ENCODE peak calls at places on chromosomes 5 and 9, in eight cellular contexts. One of them, this sample, is unnamed.

GRCh38 chr9:95757026-95757425 is 118.5 kb upstream of the ERCC6L2 start:
- DNase-seq in putamen: no peak
- DNase-seq in cardiac septum: no peak
- DNase-seq in islet precursor cell: no peak
- DNase-seq in stimulated activated naive CD8-positive, alpha-beta T cell treated with anti-CD3 and anti-CD28 coated beads, Interleukin-15, amount 100 ng/mL, for 72 hours: no peak
- DNase-seq in left lung: no peak
- DNase-seq in RWPE1: peak; percentile 68
- DNase-seq in activated T-cell treated with anti-CD3 and anti-CD28 coated beads, Interleukin-2, amount 50 U/mL, for 4 hours: no peak
- DNase-seq in this sample: no peak

GRCh38 chr9:131728961-131729360 is 10.9 kb downstream of the RAPGEF1 start:
- DNase-seq in putamen: no peak
- DNase-seq in cardiac septum: no peak
- DNase-seq in islet precursor cell: no peak
- DNase-seq in stimulated activated naive CD8-positive, alpha-beta T cell treated with anti-CD3 and anti-CD28 coated beads, Interleukin-15, amount 100 ng/mL, for 72 hours: peak; percentile 74
- DNase-seq in left lung: no peak
- DNase-seq in RWPE1: no peak
- DNase-seq in activated T-cell treated with anti-CD3 and anti-CD28 coated beads, Interleukin-2, amount 50 U/mL, for 4 hours: peak; percentile 65
- DNase-seq in this sample: peak; percentile 85

GRCh38 chr5:69368458-69369368 is 607 bp downstream of the AK6 start:
- DNase-seq in putamen: no peak
- DNase-seq in cardiac septum: no peak
- DNase-seq in islet precursor cell: no peak
- DNase-seq in stimulated activated naive CD8-positive, alpha-beta T cell treated with anti-CD3 and anti-CD28 coated beads, Interleukin-15, amount 100 ng/mL, for 72 hours: peak; percentile 31
- DNase-seq in left lung: no peak
- DNase-seq in RWPE1: peak; percentile 78
- DNase-seq in activated T-cell treated with anti-CD3 and anti-CD28 coated beads, Interleukin-2, amount 50 U/mL, for 4 hours: peak; percentile 26
- DNase-seq in this sample: peak; percentile 49

GRCh38 chr5:151724360-151724759 is 34.1 kb downstream of the ATOX1 start:
- DNase-seq in putamen: peak; percentile 57
- DNase-seq in cardiac septum: no peak
- DNase-seq in islet precursor cell: peak; percentile 28
- DNase-seq in stimulated activated naive CD8-positive, alpha-beta T cell treated with anti-CD3 and anti-CD28 coated beads, Interleukin-15, amount 100 ng/mL, for 72 hours: no peak
- DNase-seq in left lung: no peak
- DNase-seq in RWPE1: no peak
- DNase-seq in activated T-cell treated with anti-CD3 and anti-CD28 coated beads, Interleukin-2, amount 50 U/mL, for 4 hours: no peak
- DNase-seq in this sample: no peak

GRCh38 chr5:34535433-34535832 is 120.7 kb upstream of the RAI14 start:
- DNase-seq in putamen: no peak
- DNase-seq in cardiac septum: no peak
- DNase-seq in islet precursor cell: no peak
- DNase-seq in stimulated activated naive CD8-positive, alpha-beta T cell treated with anti-CD3 and anti-CD28 coated beads, Interleukin-15, amount 100 ng/mL, for 72 hours: no peak
- DNase-seq in left lung: no peak
- DNase-seq in RWPE1: no peak
- DNase-seq in activated T-cell treated with anti-CD3 and anti-CD28 coated beads, Interleukin-2, amount 50 U/mL, for 4 hours: no peak
- DNase-seq in this sample: no peak

GRCh38 chr5:378301-378891 is 56.9 kb downstream of the AHRR start:
- DNase-seq in putamen: no peak
- DNase-seq in cardiac septum: no peak
- DNase-seq in islet precursor cell: peak; percentile 47
- DNase-seq in stimulated activated naive CD8-positive, alpha-beta T cell treated with anti-CD3 and anti-CD28 coated beads, Interleukin-15, amount 100 ng/mL, for 72 hours: peak; percentile 65
- DNase-seq in left lung: peak; percentile 17
- DNase-seq in RWPE1: no peak
- DNase-seq in activated T-cell treated with anti-CD3 and anti-CD28 coated beads, Interleukin-2, amount 50 U/mL, for 4 hours: no peak
- DNase-seq in this sample: no peak

GRCh38 chr5:167916261-167916660 is 375.2 kb upstream of the WWC1 start:
- DNase-seq in putamen: no peak
- DNase-seq in cardiac septum: no peak
- DNase-seq in islet precursor cell: peak; percentile 79
- DNase-seq in stimulated activated naive CD8-positive, alpha-beta T cell treated with anti-CD3 and anti-CD28 coated beads, Interleukin-15, amount 100 ng/mL, for 72 hours: no peak
- DNase-seq in left lung: no peak
- DNase-seq in RWPE1: no peak
- DNase-seq in activated T-cell treated with anti-CD3 and anti-CD28 coated beads, Interleukin-2, amount 50 U/mL, for 4 hours: no peak
- DNase-seq in this sample: no peak

GRCh38 chr5:75681125-75681830 is 36.0 kb downstream of the POC5 start:
- DNase-seq in putamen: peak; percentile 39
- DNase-seq in cardiac septum: no peak
- DNase-seq in islet precursor cell: no peak
- DNase-seq in stimulated activated naive CD8-positive, alpha-beta T cell treated with anti-CD3 and anti-CD28 coated beads, Interleukin-15, amount 100 ng/mL, for 72 hours: no peak
- DNase-seq in left lung: no peak
- DNase-seq in RWPE1: peak; percentile 34
- DNase-seq in activated T-cell treated with anti-CD3 and anti-CD28 coated beads, Interleukin-2, amount 50 U/mL, for 4 hours: no peak
- DNase-seq in this sample: peak; percentile 56

GRCh38 chr5:72842816-72843215 is 26.4 kb downstream of the TNPO1 start:
- DNase-seq in putamen: no peak
- DNase-seq in cardiac septum: no peak
- DNase-seq in islet precursor cell: no peak
- DNase-seq in stimulated activated naive CD8-positive, alpha-beta T cell treated with anti-CD3 and anti-CD28 coated beads, Interleukin-15, amount 100 ng/mL, for 72 hours: no peak
- DNase-seq in left lung: no peak
- DNase-seq in RWPE1: no peak
- DNase-seq in activated T-cell treated with anti-CD3 and anti-CD28 coated beads, Interleukin-2, amount 50 U/mL, for 4 hours: no peak
- DNase-seq in this sample: no peak

GRCh38 chr9:14349818-14350333 is 35.9 kb upstream of the NFIB start:
- DNase-seq in putamen: peak; percentile 53
- DNase-seq in cardiac septum: no peak
- DNase-seq in islet precursor cell: no peak
- DNase-seq in stimulated activated naive CD8-positive, alpha-beta T cell treated with anti-CD3 and anti-CD28 coated beads, Interleukin-15, amount 100 ng/mL, for 72 hours: no peak
- DNase-seq in left lung: no peak
- DNase-seq in RWPE1: no peak
- DNase-seq in activated T-cell treated with anti-CD3 and anti-CD28 coated beads, Interleukin-2, amount 50 U/mL, for 4 hours: no peak
- DNase-seq in this sample: no peak

GRCh38 chr9:110769667-110770066 is 101.1 kb downstream of the MUSK start:
- DNase-seq in putamen: no peak
- DNase-seq in cardiac septum: no peak
- DNase-seq in islet precursor cell: no peak
- DNase-seq in stimulated activated naive CD8-positive, alpha-beta T cell treated with anti-CD3 and anti-CD28 coated beads, Interleukin-15, amount 100 ng/mL, for 72 hours: no peak
- DNase-seq in left lung: no peak
- DNase-seq in RWPE1: no peak
- DNase-seq in activated T-cell treated with anti-CD3 and anti-CD28 coated beads, Interleukin-2, amount 50 U/mL, for 4 hours: no peak
- DNase-seq in this sample: peak; percentile 20

GRCh38 chr9:27572918-27573698 is at the start of gene C9orf72:
- DNase-seq in putamen: peak; percentile 81
- DNase-seq in cardiac septum: peak; percentile 94
- DNase-seq in islet precursor cell: no peak
- DNase-seq in stimulated activated naive CD8-positive, alpha-beta T cell treated with anti-CD3 and anti-CD28 coated beads, Interleukin-15, amount 100 ng/mL, for 72 hours: peak; percentile 86
- DNase-seq in left lung: peak; percentile 95
- DNase-seq in RWPE1: peak; percentile 89
- DNase-seq in activated T-cell treated with anti-CD3 and anti-CD28 coated beads, Interleukin-2, amount 50 U/mL, for 4 hours: peak; percentile 88
- DNase-seq in this sample: peak; percentile 67

GRCh38 chr5:170552486-170553122 is 48.8 kb downstream of the KCNIP1 start:
- DNase-seq in putamen: peak; percentile 73
- DNase-seq in cardiac septum: peak; percentile 82
- DNase-seq in islet precursor cell: peak; percentile 79
- DNase-seq in stimulated activated naive CD8-positive, alpha-beta T cell treated with anti-CD3 and anti-CD28 coated beads, Interleukin-15, amount 100 ng/mL, for 72 hours: no peak
- DNase-seq in left lung: no peak
- DNase-seq in RWPE1: no peak
- DNase-seq in activated T-cell treated with anti-CD3 and anti-CD28 coated beads, Interleukin-2, amount 50 U/mL, for 4 hours: no peak
- DNase-seq in this sample: no peak

GRCh38 chr5:170639221-170639925 is 135.6 kb downstream of the KCNIP1 start:
- DNase-seq in putamen: no peak
- DNase-seq in cardiac septum: peak; percentile 63
- DNase-seq in islet precursor cell: no peak
- DNase-seq in stimulated activated naive CD8-positive, alpha-beta T cell treated with anti-CD3 and anti-CD28 coated beads, Interleukin-15, amount 100 ng/mL, for 72 hours: no peak
- DNase-seq in left lung: no peak
- DNase-seq in RWPE1: no peak
- DNase-seq in activated T-cell treated with anti-CD3 and anti-CD28 coated beads, Interleukin-2, amount 50 U/mL, for 4 hours: no peak
- DNase-seq in this sample: no peak

GRCh38 chr5:34652916-34653315 is 3.2 kb upstream of the RAI14 start:
- DNase-seq in putamen: no peak
- DNase-seq in cardiac septum: no peak
- DNase-seq in islet precursor cell: no peak
- DNase-seq in stimulated activated naive CD8-positive, alpha-beta T cell treated with anti-CD3 and anti-CD28 coated beads, Interleukin-15, amount 100 ng/mL, for 72 hours: no peak
- DNase-seq in left lung: no peak
- DNase-seq in RWPE1: no peak
- DNase-seq in activated T-cell treated with anti-CD3 and anti-CD28 coated beads, Interleukin-2, amount 50 U/mL, for 4 hours: no peak
- DNase-seq in this sample: no peak

GRCh38 chr5:45408067-45408466 is 288.1 kb downstream of the HCN1 start:
- DNase-seq in putamen: no peak
- DNase-seq in cardiac septum: no peak
- DNase-seq in islet precursor cell: no peak
- DNase-seq in stimulated activated naive CD8-positive, alpha-beta T cell treated with anti-CD3 and anti-CD28 coated beads, Interleukin-15, amount 100 ng/mL, for 72 hours: no peak
- DNase-seq in left lung: no peak
- DNase-seq in RWPE1: no peak
- DNase-seq in activated T-cell treated with anti-CD3 and anti-CD28 coated beads, Interleukin-2, amount 50 U/mL, for 4 hours: no peak
- DNase-seq in this sample: no peak

GRCh38 chr5:107808671-107809137 is 138.0 kb upstream of the EFNA5 start:
- DNase-seq in putamen: no peak
- DNase-seq in cardiac septum: no peak
- DNase-seq in islet precursor cell: peak; percentile 98
- DNase-seq in stimulated activated naive CD8-positive, alpha-beta T cell treated with anti-CD3 and anti-CD28 coated beads, Interleukin-15, amount 100 ng/mL, for 72 hours: no peak
- DNase-seq in left lung: peak; percentile 51
- DNase-seq in RWPE1: no peak
- DNase-seq in activated T-cell treated with anti-CD3 and anti-CD28 coated beads, Interleukin-2, amount 50 U/mL, for 4 hours: no peak
- DNase-seq in this sample: peak; percentile 96

GRCh38 chr9:31823365-31823764 is 561.1 kb upstream of the ACO1 start:
- DNase-seq in putamen: no peak
- DNase-seq in cardiac septum: no peak
- DNase-seq in islet precursor cell: no peak
- DNase-seq in stimulated activated naive CD8-positive, alpha-beta T cell treated with anti-CD3 and anti-CD28 coated beads, Interleukin-15, amount 100 ng/mL, for 72 hours: no peak
- DNase-seq in left lung: no peak
- DNase-seq in RWPE1: no peak
- DNase-seq in activated T-cell treated with anti-CD3 and anti-CD28 coated beads, Interleukin-2, amount 50 U/mL, for 4 hours: no peak
- DNase-seq in this sample: no peak

GRCh38 chr5:143921525-143922311 is 109.8 kb downstream of the HMHB1 start:
- DNase-seq in putamen: peak; percentile 25
- DNase-seq in cardiac septum: no peak
- DNase-seq in islet precursor cell: no peak
- DNase-seq in stimulated activated naive CD8-positive, alpha-beta T cell treated with anti-CD3 and anti-CD28 coated beads, Interleukin-15, amount 100 ng/mL, for 72 hours: no peak
- DNase-seq in left lung: no peak
- DNase-seq in RWPE1: peak; percentile 91
- DNase-seq in activated T-cell treated with anti-CD3 and anti-CD28 coated beads, Interleukin-2, amount 50 U/mL, for 4 hours: no peak
- DNase-seq in this sample: no peak

GRCh38 chr5:132294728-132295504 is 722 bp downstream of the SLC22A4 start:
- DNase-seq in putamen: no peak
- DNase-seq in cardiac septum: peak; percentile 95
- DNase-seq in islet precursor cell: peak; percentile 93
- DNase-seq in stimulated activated naive CD8-positive, alpha-beta T cell treated with anti-CD3 and anti-CD28 coated beads, Interleukin-15, amount 100 ng/mL, for 72 hours: peak; percentile 39
- DNase-seq in left lung: peak; percentile 93
- DNase-seq in RWPE1: peak; percentile 93
- DNase-seq in activated T-cell treated with anti-CD3 and anti-CD28 coated beads, Interleukin-2, amount 50 U/mL, for 4 hours: peak; percentile 78
- DNase-seq in this sample: peak; percentile 29

GRCh38 chr5:55226027-55226933 is 835 bp downstream of the MCIDAS start:
- DNase-seq in putamen: no peak
- DNase-seq in cardiac septum: no peak
- DNase-seq in islet precursor cell: peak; percentile 90
- DNase-seq in stimulated activated naive CD8-positive, alpha-beta T cell treated with anti-CD3 and anti-CD28 coated beads, Interleukin-15, amount 100 ng/mL, for 72 hours: peak; percentile 84
- DNase-seq in left lung: no peak
- DNase-seq in RWPE1: peak; percentile 93
- DNase-seq in activated T-cell treated with anti-CD3 and anti-CD28 coated beads, Interleukin-2, amount 50 U/mL, for 4 hours: peak; percentile 43
- DNase-seq in this sample: peak; percentile 86

GRCh38 chr5:174424219-174425053 is 299.9 kb upstream of the MSX2 start:
- DNase-seq in putamen: peak; percentile 74
- DNase-seq in cardiac septum: no peak
- DNase-seq in islet precursor cell: peak; percentile 74
- DNase-seq in stimulated activated naive CD8-positive, alpha-beta T cell treated with anti-CD3 and anti-CD28 coated beads, Interleukin-15, amount 100 ng/mL, for 72 hours: no peak
- DNase-seq in left lung: no peak
- DNase-seq in RWPE1: no peak
- DNase-seq in activated T-cell treated with anti-CD3 and anti-CD28 coated beads, Interleukin-2, amount 50 U/mL, for 4 hours: no peak
- DNase-seq in this sample: no peak

GRCh38 chr5:20494706-20495105 is 506.7 kb upstream of the CDH18 start:
- DNase-seq in putamen: no peak
- DNase-seq in cardiac septum: no peak
- DNase-seq in islet precursor cell: no peak
- DNase-seq in stimulated activated naive CD8-positive, alpha-beta T cell treated with anti-CD3 and anti-CD28 coated beads, Interleukin-15, amount 100 ng/mL, for 72 hours: no peak
- DNase-seq in left lung: no peak
- DNase-seq in RWPE1: no peak
- DNase-seq in activated T-cell treated with anti-CD3 and anti-CD28 coated beads, Interleukin-2, amount 50 U/mL, for 4 hours: no peak
- DNase-seq in this sample: no peak

GRCh38 chr5:32687167-32687831 is 23.8 kb upstream of the NPR3 start:
- DNase-seq in putamen: no peak
- DNase-seq in cardiac septum: no peak
- DNase-seq in islet precursor cell: no peak
- DNase-seq in stimulated activated naive CD8-positive, alpha-beta T cell treated with anti-CD3 and anti-CD28 coated beads, Interleukin-15, amount 100 ng/mL, for 72 hours: no peak
- DNase-seq in left lung: no peak
- DNase-seq in RWPE1: no peak
- DNase-seq in activated T-cell treated with anti-CD3 and anti-CD28 coated beads, Interleukin-2, amount 50 U/mL, for 4 hours: no peak
- DNase-seq in this sample: no peak

GRCh38 chr5:179258001-179258921 is 87.0 kb downstream of the ADAMTS2 start:
- DNase-seq in putamen: no peak
- DNase-seq in cardiac septum: peak; percentile 68
- DNase-seq in islet precursor cell: peak; percentile 38
- DNase-seq in stimulated activated naive CD8-positive, alpha-beta T cell treated with anti-CD3 and anti-CD28 coated beads, Interleukin-15, amount 100 ng/mL, for 72 hours: no peak
- DNase-seq in left lung: peak; percentile 63
- DNase-seq in RWPE1: no peak
- DNase-seq in activated T-cell treated with anti-CD3 and anti-CD28 coated beads, Interleukin-2, amount 50 U/mL, for 4 hours: no peak
- DNase-seq in this sample: no peak

GRCh38 chr5:56350030-56350594 is 117.0 kb upstream of the ANKRD55 start:
- DNase-seq in putamen: no peak
- DNase-seq in cardiac septum: no peak
- DNase-seq in islet precursor cell: no peak
- DNase-seq in stimulated activated naive CD8-positive, alpha-beta T cell treated with anti-CD3 and anti-CD28 coated beads, Interleukin-15, amount 100 ng/mL, for 72 hours: no peak
- DNase-seq in left lung: no peak
- DNase-seq in RWPE1: no peak
- DNase-seq in activated T-cell treated with anti-CD3 and anti-CD28 coated beads, Interleukin-2, amount 50 U/mL, for 4 hours: no peak
- DNase-seq in this sample: no peak

GRCh38 chr5:60927450-60927849 is 17.4 kb downstream of the ERCC8 start:
- DNase-seq in putamen: no peak
- DNase-seq in cardiac septum: no peak
- DNase-seq in islet precursor cell: no peak
- DNase-seq in stimulated activated naive CD8-positive, alpha-beta T cell treated with anti-CD3 and anti-CD28 coated beads, Interleukin-15, amount 100 ng/mL, for 72 hours: no peak
- DNase-seq in left lung: no peak
- DNase-seq in RWPE1: no peak
- DNase-seq in activated T-cell treated with anti-CD3 and anti-CD28 coated beads, Interleukin-2, amount 50 U/mL, for 4 hours: no peak
- DNase-seq in this sample: no peak

GRCh38 chr9:5897851-5898250 is 7.2 kb downstream of the MLANA start:
- DNase-seq in putamen: no peak
- DNase-seq in cardiac septum: no peak
- DNase-seq in islet precursor cell: no peak
- DNase-seq in stimulated activated naive CD8-positive, alpha-beta T cell treated with anti-CD3 and anti-CD28 coated beads, Interleukin-15, amount 100 ng/mL, for 72 hours: no peak
- DNase-seq in left lung: no peak
- DNase-seq in RWPE1: no peak
- DNase-seq in activated T-cell treated with anti-CD3 and anti-CD28 coated beads, Interleukin-2, amount 50 U/mL, for 4 hours: no peak
- DNase-seq in this sample: no peak